ENCODE peak calls at places on chromosome 18, in eight cellular contexts. One of them, this sample, is unnamed.

GRCh38 chr18:5238371-5238758 is 41.3 kb upstream of the AKAIN1 start:
- DNase-seq in IMR-90: peak
- DNase-seq in mesenchymal stem cell: peak
- DNase-seq in astrocyte of the cerebellum: no peak
- DNase-seq in CD8-positive, alpha-beta memory T cell: peak
- DNase-seq in neuronal stem cell: no peak
- DNase-seq in adrenal gland: peak
- DNase-seq in foreskin fibroblast: peak
- DNase-seq in this sample: peak

GRCh38 chr18:63878343-63878742 is 9.2 kb upstream of the SERPINB2 start:
- DNase-seq in CD8-positive, alpha-beta memory T cell: no peak
- DNase-seq in foreskin fibroblast: peak
- DNase-seq in astrocyte of the cerebellum: no peak
- DNase-seq in neuronal stem cell: no peak
- DNase-seq in mesenchymal stem cell: peak
- DNase-seq in adrenal gland: no peak
- DNase-seq in IMR-90: peak
- DNase-seq in this sample: no peak

GRCh38 chr18:74225193-74225840 is 66.4 kb downstream of the CYB5A start:
- DNase-seq in astrocyte of the cerebellum: no peak
- DNase-seq in neuronal stem cell: no peak
- DNase-seq in foreskin fibroblast: peak
- DNase-seq in mesenchymal stem cell: peak
- DNase-seq in IMR-90: peak
- DNase-seq in adrenal gland: peak
- DNase-seq in CD8-positive, alpha-beta memory T cell: no peak
- DNase-seq in this sample: no peak

GRCh38 chr18:49565656-49566055 is 3.8 kb downstream of the LIPG start:
- DNase-seq in mesenchymal stem cell: no peak
- DNase-seq in foreskin fibroblast: no peak
- DNase-seq in neuronal stem cell: no peak
- DNase-seq in astrocyte of the cerebellum: peak
- DNase-seq in IMR-90: peak
- DNase-seq in adrenal gland: peak
- DNase-seq in CD8-positive, alpha-beta memory T cell: no peak
- DNase-seq in this sample: no peak

GRCh38 chr18:79531926-79532689 is 136.4 kb downstream of the NFATC1 start:
- DNase-seq in astrocyte of the cerebellum: no peak
- DNase-seq in CD8-positive, alpha-beta memory T cell: no peak
- DNase-seq in IMR-90: peak
- DNase-seq in neuronal stem cell: no peak
- DNase-seq in mesenchymal stem cell: no peak
- DNase-seq in adrenal gland: no peak
- DNase-seq in foreskin fibroblast: no peak
- DNase-seq in this sample: no peak

GRCh38 chr18:11393486-11393885 is 215.9 kb upstream of the SLC35G4 start:
- DNase-seq in foreskin fibroblast: no peak
- DNase-seq in mesenchymal stem cell: no peak
- DNase-seq in CD8-positive, alpha-beta memory T cell: no peak
- DNase-seq in IMR-90: no peak
- DNase-seq in astrocyte of the cerebellum: no peak
- DNase-seq in neuronal stem cell: no peak
- DNase-seq in adrenal gland: no peak
- DNase-seq in this sample: no peak

GRCh38 chr18:56321470-56321869 is 316.9 kb downstream of the TXNL1 start:
- DNase-seq in foreskin fibroblast: no peak
- DNase-seq in neuronal stem cell: no peak
- DNase-seq in astrocyte of the cerebellum: no peak
- DNase-seq in mesenchymal stem cell: no peak
- DNase-seq in IMR-90: no peak
- DNase-seq in CD8-positive, alpha-beta memory T cell: no peak
- DNase-seq in adrenal gland: peak
- DNase-seq in this sample: no peak

GRCh38 chr18:40925071-40925541 is 1029.9 kb upstream of the PIK3C3 start:
- DNase-seq in mesenchymal stem cell: no peak
- DNase-seq in CD8-positive, alpha-beta memory T cell: no peak
- DNase-seq in foreskin fibroblast: peak
- DNase-seq in neuronal stem cell: no peak
- DNase-seq in IMR-90: no peak
- DNase-seq in adrenal gland: no peak
- DNase-seq in astrocyte of the cerebellum: no peak
- DNase-seq in this sample: no peak

GRCh38 chr18:75247601-75248421 is 37.2 kb downstream of the TSHZ1 start:
- DNase-seq in adrenal gland: no peak
- DNase-seq in CD8-positive, alpha-beta memory T cell: no peak
- DNase-seq in neuronal stem cell: no peak
- DNase-seq in IMR-90: peak
- DNase-seq in astrocyte of the cerebellum: peak
- DNase-seq in mesenchymal stem cell: peak
- DNase-seq in foreskin fibroblast: no peak
- DNase-seq in this sample: no peak

GRCh38 chr18:66571845-66572244 is 32.0 kb downstream of the CDH19 start:
- DNase-seq in mesenchymal stem cell: no peak
- DNase-seq in astrocyte of the cerebellum: no peak
- DNase-seq in adrenal gland: no peak
- DNase-seq in CD8-positive, alpha-beta memory T cell: no peak
- DNase-seq in IMR-90: no peak
- DNase-seq in foreskin fibroblast: no peak
- DNase-seq in neuronal stem cell: no peak
- DNase-seq in this sample: no peak

GRCh38 chr18:46296656-46297055 is 192.5 kb downstream of the HAUS1 start:
- DNase-seq in mesenchymal stem cell: no peak
- DNase-seq in adrenal gland: no peak
- DNase-seq in neuronal stem cell: no peak
- DNase-seq in foreskin fibroblast: no peak
- DNase-seq in astrocyte of the cerebellum: no peak
- DNase-seq in IMR-90: no peak
- DNase-seq in CD8-positive, alpha-beta memory T cell: no peak
- DNase-seq in this sample: no peak

GRCh38 chr18:55404811-55405654 is 183.0 kb downstream of the TCF4 start:
- DNase-seq in mesenchymal stem cell: no peak
- DNase-seq in adrenal gland: no peak
- DNase-seq in foreskin fibroblast: no peak
- DNase-seq in IMR-90: no peak
- DNase-seq in astrocyte of the cerebellum: no peak
- DNase-seq in neuronal stem cell: no peak
- DNase-seq in CD8-positive, alpha-beta memory T cell: no peak
- DNase-seq in this sample: no peak

GRCh38 chr18:77365667-77366066 is 116.0 kb downstream of the GALR1 start:
- DNase-seq in adrenal gland: no peak
- DNase-seq in mesenchymal stem cell: no peak
- DNase-seq in neuronal stem cell: no peak
- DNase-seq in IMR-90: no peak
- DNase-seq in astrocyte of the cerebellum: no peak
- DNase-seq in CD8-positive, alpha-beta memory T cell: no peak
- DNase-seq in foreskin fibroblast: no peak
- DNase-seq in this sample: no peak

GRCh38 chr18:77361382-77361781 is 111.7 kb downstream of the GALR1 start:
- DNase-seq in adrenal gland: no peak
- DNase-seq in IMR-90: no peak
- DNase-seq in astrocyte of the cerebellum: no peak
- DNase-seq in foreskin fibroblast: no peak
- DNase-seq in mesenchymal stem cell: no peak
- DNase-seq in CD8-positive, alpha-beta memory T cell: no peak
- DNase-seq in neuronal stem cell: no peak
- DNase-seq in this sample: no peak

GRCh38 chr18:77369644-77370043 is 120.0 kb downstream of the GALR1 start:
- DNase-seq in astrocyte of the cerebellum: no peak
- DNase-seq in neuronal stem cell: no peak
- DNase-seq in foreskin fibroblast: no peak
- DNase-seq in CD8-positive, alpha-beta memory T cell: no peak
- DNase-seq in adrenal gland: no peak
- DNase-seq in mesenchymal stem cell: no peak
- DNase-seq in IMR-90: no peak
- DNase-seq in this sample: no peak

GRCh38 chr18:77366067-77366724 is 116.5 kb downstream of the GALR1 start:
- DNase-seq in adrenal gland: no peak
- DNase-seq in mesenchymal stem cell: no peak
- DNase-seq in astrocyte of the cerebellum: no peak
- DNase-seq in IMR-90: no peak
- DNase-seq in foreskin fibroblast: no peak
- DNase-seq in neuronal stem cell: no peak
- DNase-seq in CD8-positive, alpha-beta memory T cell: no peak
- DNase-seq in this sample: no peak

DNA sequence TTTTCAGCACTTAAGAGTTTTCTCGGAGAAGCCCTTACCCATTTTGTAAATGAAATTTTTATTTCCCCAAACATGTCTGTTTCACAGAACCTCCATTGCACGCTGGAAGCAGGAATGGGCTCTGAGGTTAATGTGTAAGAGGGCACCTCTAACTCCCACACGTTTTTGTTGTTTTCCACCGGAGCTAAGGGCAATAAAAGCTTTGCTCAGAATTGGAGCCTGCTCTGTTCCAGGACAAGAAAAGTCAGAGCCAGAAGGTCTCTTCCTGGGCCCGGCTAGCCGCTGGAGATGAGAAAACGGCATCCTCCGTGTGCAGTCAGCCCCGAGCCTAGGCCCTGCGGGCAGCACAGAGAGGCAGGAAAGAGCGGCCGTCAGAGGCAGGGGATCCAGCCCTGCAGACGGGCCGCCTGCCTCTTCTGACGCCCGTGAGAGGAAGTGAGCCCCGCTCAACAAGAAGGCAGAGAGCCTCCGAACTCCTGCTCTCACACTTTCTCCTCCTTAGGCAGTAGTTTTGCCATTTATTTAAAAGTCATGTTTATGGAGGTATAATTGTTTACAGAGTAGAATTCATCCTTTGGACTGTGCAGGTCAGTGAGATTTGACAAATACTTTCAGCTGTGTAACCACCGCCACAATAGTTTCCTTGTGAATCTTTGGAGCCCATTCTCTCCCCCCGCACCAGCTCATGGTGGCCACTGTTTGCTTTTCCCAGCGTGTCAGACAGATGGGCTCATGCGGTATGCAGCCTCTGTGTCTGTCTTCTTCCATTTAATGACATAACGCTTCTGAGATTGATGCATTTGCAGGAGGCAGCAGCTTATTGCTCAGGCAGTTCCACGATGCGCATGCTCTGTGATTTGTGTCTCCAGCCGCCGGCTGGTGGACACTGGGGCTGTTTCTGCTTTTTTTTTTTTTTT is 117.3 kb downstream of the GALR1 start:
- DNase-seq in astrocyte of the cerebellum: no peak
- DNase-seq in mesenchymal stem cell: no peak
- DNase-seq in adrenal gland: no peak
- DNase-seq in IMR-90: no peak
- DNase-seq in CD8-positive, alpha-beta memory T cell: no peak
- DNase-seq in foreskin fibroblast: no peak
- DNase-seq in neuronal stem cell: no peak
- DNase-seq in this sample: no peak
- H3K4me3 ChIP-seq in astrocyte of the cerebellum: peak
- H3K4me3 ChIP-seq in mesenchymal stem cell: peak
- H3K4me3 ChIP-seq in adrenal gland: no peak
- H3K4me3 ChIP-seq in IMR-90: no peak
- H3K4me3 ChIP-seq in CD8-positive, alpha-beta memory T cell: no peak
- H3K4me3 ChIP-seq in foreskin fibroblast: no peak
- H3K4me3 ChIP-seq in neuronal stem cell: no peak
- H3K4me3 ChIP-seq in this sample: no peak

GRCh38 chr18:77068890-77069312 is 63.7 kb downstream of the MBP start:
- DNase-seq in adrenal gland: no peak
- DNase-seq in neuronal stem cell: no peak
- DNase-seq in IMR-90: peak
- DNase-seq in foreskin fibroblast: no peak
- DNase-seq in mesenchymal stem cell: peak
- DNase-seq in astrocyte of the cerebellum: no peak
- DNase-seq in CD8-positive, alpha-beta memory T cell: no peak
- DNase-seq in this sample: no peak
- H3K4me3 ChIP-seq in adrenal gland: no peak
- H3K4me3 ChIP-seq in neuronal stem cell: no peak
- H3K4me3 ChIP-seq in IMR-90: no peak
- H3K4me3 ChIP-seq in foreskin fibroblast: no peak
- H3K4me3 ChIP-seq in mesenchymal stem cell: peak
- H3K4me3 ChIP-seq in astrocyte of the cerebellum: no peak
- H3K4me3 ChIP-seq in CD8-positive, alpha-beta memory T cell: peak
- H3K4me3 ChIP-seq in this sample: no peak

GRCh38 chr18:31244737-31245432 is 73.1 kb upstream of the DSG1 start:
- DNase-seq in adrenal gland: no peak
- DNase-seq in CD8-positive, alpha-beta memory T cell: no peak
- DNase-seq in mesenchymal stem cell: peak
- DNase-seq in IMR-90: no peak
- DNase-seq in neuronal stem cell: no peak
- DNase-seq in astrocyte of the cerebellum: no peak
- DNase-seq in foreskin fibroblast: no peak
- DNase-seq in this sample: no peak
- H3K4me3 ChIP-seq in adrenal gland: no peak
- H3K4me3 ChIP-seq in CD8-positive, alpha-beta memory T cell: no peak
- H3K4me3 ChIP-seq in mesenchymal stem cell: no peak
- H3K4me3 ChIP-seq in IMR-90: no peak
- H3K4me3 ChIP-seq in neuronal stem cell: no peak
- H3K4me3 ChIP-seq in astrocyte of the cerebellum: no peak
- H3K4me3 ChIP-seq in foreskin fibroblast: no peak
- H3K4me3 ChIP-seq in this sample: no peak

GRCh38 chr18:43965691-43966090 is 688.4 kb upstream of the SYT4 start:
- DNase-seq in CD8-positive, alpha-beta memory T cell: no peak
- DNase-seq in mesenchymal stem cell: peak
- DNase-seq in astrocyte of the cerebellum: no peak
- DNase-seq in adrenal gland: no peak
- DNase-seq in neuronal stem cell: no peak
- DNase-seq in IMR-90: peak
- DNase-seq in foreskin fibroblast: no peak
- DNase-seq in this sample: no peak

GRCh38 chr18:43970656-43971055 is 693.4 kb upstream of the SYT4 start:
- DNase-seq in adrenal gland: no peak
- DNase-seq in astrocyte of the cerebellum: no peak
- DNase-seq in foreskin fibroblast: peak
- DNase-seq in CD8-positive, alpha-beta memory T cell: no peak
- DNase-seq in IMR-90: no peak
- DNase-seq in neuronal stem cell: no peak
- DNase-seq in mesenchymal stem cell: peak
- DNase-seq in this sample: no peak
- H3K4me3 ChIP-seq in adrenal gland: no peak
- H3K4me3 ChIP-seq in astrocyte of the cerebellum: no peak
- H3K4me3 ChIP-seq in foreskin fibroblast: no peak
- H3K4me3 ChIP-seq in CD8-positive, alpha-beta memory T cell: no peak
- H3K4me3 ChIP-seq in IMR-90: no peak
- H3K4me3 ChIP-seq in neuronal stem cell: no peak
- H3K4me3 ChIP-seq in mesenchymal stem cell: no peak
- H3K4me3 ChIP-seq in this sample: no peak

DNA sequence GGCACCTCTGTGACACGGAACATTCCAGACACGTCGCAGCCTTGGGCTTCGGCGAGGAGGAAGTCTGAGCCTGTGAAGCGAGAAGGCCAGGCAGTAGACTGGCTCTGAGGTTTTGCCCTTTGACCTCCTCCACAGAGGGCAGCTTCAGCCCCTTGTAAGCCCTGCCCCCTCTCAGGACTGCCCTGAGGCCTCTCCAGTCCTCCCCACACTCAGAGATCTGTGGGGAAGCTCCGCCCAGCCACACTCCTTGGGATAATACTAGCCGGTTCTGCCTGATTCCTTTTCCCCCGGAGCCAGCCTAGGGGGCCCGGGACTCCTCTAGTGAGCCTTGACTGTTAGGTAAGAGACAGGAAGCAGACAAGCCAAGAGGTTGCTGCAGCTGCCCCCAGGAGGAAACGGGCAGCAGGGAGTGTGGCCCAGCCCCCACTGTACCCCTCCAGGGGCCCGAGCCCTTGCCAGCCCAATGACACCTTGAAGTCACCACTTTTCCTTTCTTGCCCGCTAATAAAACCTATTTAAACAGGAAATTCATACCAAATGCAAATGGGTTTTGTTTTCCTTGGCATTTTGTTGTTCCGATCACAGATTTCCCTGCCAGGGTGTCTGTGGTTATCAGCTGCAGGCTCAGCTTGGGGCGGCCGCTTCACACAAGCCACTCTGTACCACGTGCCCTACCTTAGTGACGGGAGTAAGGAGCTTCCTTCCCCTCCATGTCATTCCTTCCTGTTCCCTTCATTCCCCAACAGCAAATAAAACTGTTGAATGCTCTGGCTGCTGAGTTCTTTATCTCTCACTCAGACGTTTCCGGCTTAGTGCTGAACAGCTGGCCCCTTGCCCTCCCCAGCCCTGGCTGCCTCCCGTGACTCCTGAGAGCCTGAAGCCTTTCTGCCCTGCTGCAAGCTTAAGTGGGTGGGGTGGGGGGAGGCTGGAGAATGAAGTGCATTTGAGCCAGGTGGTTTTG is 124.7 kb downstream of the CABLES1 start:
- DNase-seq in CD8-positive, alpha-beta memory T cell: no peak
- DNase-seq in adrenal gland: peak
- DNase-seq in astrocyte of the cerebellum: no peak
- DNase-seq in foreskin fibroblast: peak
- DNase-seq in neuronal stem cell: peak
- DNase-seq in mesenchymal stem cell: peak
- DNase-seq in IMR-90: peak
- DNase-seq in this sample: peak
- H3K4me3 ChIP-seq in CD8-positive, alpha-beta memory T cell: peak
- H3K4me3 ChIP-seq in adrenal gland: no peak
- H3K4me3 ChIP-seq in astrocyte of the cerebellum: no peak
- H3K4me3 ChIP-seq in foreskin fibroblast: peak
- H3K4me3 ChIP-seq in neuronal stem cell: no peak
- H3K4me3 ChIP-seq in mesenchymal stem cell: peak
- H3K4me3 ChIP-seq in IMR-90: no peak
- H3K4me3 ChIP-seq in this sample: no peak

This sample was measured in H7.